ENCODE peak calls at places on chromosomes 16 and 17, in six cellular contexts. N is cardiac muscle cell, S is MM.1S, X is breast epithelium, Z is fibroblast of lung, L is HepG2. U is an unnamed sample.

GRCh38 chr17:4980644-4981216 is 6.7 kb downstream of the CAMTA2 start:
- DNase-seq in X (no peak), Z (peak; percentile 62), L (peak; percentile 54), S (peak; percentile 58), N (peak; percentile 87), U (no peak)

GRCh38 chr17:21017256-21017655 is 25.6 kb downstream of the USP22 start:
- DNase-seq in L (no peak), Z (no peak), S (no peak), N (no peak), X (no peak), U (no peak)

GRCh38 chr17:61406543-61406845 is 6.9 kb downstream of the TBX2 start:
- DNase-seq in Z (no peak), X (no peak), N (no peak), L (no peak), S (no peak), U (no peak)

GRCh38 chr16:57235128-57236092 is 9.6 kb upstream of the ARL2BP start:
- DNase-seq in N (peak; percentile 11), Z (peak; percentile 44), S (no peak), X (no peak), L (peak; percentile 29), U (no peak)

GRCh38 chr17:17533901-17534441 is 37.8 kb upstream of the RASD1 start:
- DNase-seq in X (no peak), S (no peak), Z (no peak), N (no peak), L (peak; percentile 100), U (no peak)

GRCh38 chr17:17173921-17174320 is 32.2 kb downstream of the PLD6 start:
- DNase-seq in L (no peak), Z (no peak), X (no peak), N (no peak), S (no peak), U (no peak)

GRCh38 chr17:80018917-80019651 is 16.6 kb downstream of the TBC1D16 start:
- DNase-seq in N (no peak), Z (peak; percentile 39), X (no peak), L (peak; percentile 72), S (no peak), U (peak; percentile 60)

GRCh38 chr16:57446530-57447141 is 549 bp downstream of the CIAPIN1 start:
- DNase-seq in Z (peak; percentile 20), S (peak; percentile 28), X (no peak), N (no peak), L (no peak), U (peak; percentile 21)

GRCh38 chr17:62140836-62141235 is 75.8 kb upstream of the MED13 start:
- DNase-seq in S (no peak), L (no peak), X (no peak), Z (peak; percentile 53), N (no peak), U (peak; percentile 72)

GRCh38 chr16:820730-821129 is 20.2 kb upstream of the GNG13 start:
- DNase-seq in Z (no peak), N (no peak), S (no peak), X (no peak), L (no peak), U (no peak)

DNA sequence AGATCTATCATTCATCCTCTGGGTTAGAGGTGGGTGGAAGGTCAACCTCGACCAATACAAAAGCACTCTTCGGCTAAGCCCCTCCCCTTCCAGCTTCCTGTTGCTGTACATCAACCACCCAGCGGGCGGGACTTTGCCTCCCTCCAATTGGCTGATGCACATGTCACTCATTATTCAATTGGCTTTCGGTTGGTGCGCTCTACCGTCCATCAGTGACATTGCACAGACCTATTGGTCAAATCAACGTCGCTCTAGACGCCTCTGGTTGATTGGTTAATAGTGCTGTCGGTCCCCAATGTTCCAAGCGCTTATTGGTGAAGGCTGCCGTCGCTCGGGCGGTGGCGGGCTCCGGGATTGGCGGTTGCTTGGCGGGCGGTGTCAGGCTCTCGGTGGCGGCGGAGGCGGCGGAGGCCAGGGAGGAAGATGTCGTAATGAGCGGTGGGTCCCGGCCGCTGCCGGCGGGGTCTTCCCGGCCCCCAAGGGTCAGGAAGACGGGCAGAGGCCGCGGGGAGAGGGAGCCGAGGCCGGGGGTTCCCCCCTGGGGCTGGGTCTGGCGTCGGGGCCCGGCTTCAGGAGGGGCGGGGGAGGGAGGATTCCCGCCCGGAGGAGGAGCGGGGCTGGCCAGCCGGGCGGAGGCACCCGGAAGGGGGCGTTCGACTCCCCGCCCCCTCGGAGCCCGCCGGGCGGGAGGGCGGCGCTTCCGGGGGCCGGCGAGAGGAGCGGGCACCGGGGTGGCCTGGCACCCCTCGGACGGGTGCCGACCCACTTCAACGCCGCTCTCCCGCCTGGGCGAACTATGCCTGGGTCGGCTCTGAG is at the start of gene SP2:
- DNase-seq in Z (peak; percentile 100), L (peak; percentile 100), X (peak; percentile 99), S (peak; percentile 100), N (peak; percentile 99), U (peak; percentile 100)
- TF ChIP-seq CTCF in Z (no peak), L (peak; percentile 23), X (peak; percentile 19), S (no peak), N (no peak), U (no peak)

GRCh38 chr16:81527477-81528178 is 83.0 kb downstream of the CMIP start:
- DNase-seq in X (no peak), L (no peak), N (no peak), S (no peak), Z (no peak), U (no peak)

GRCh38 chr16:81526199-81526598 is 81.6 kb downstream of the CMIP start:
- DNase-seq in X (no peak), L (no peak), S (no peak), N (no peak), Z (no peak), U (no peak)

GRCh38 chr16:81528258-81528657 is 83.7 kb downstream of the CMIP start:
- DNase-seq in S (no peak), N (no peak), Z (no peak), X (no peak), L (no peak), U (no peak)

GRCh38 chr16:81524382-81524781 is 79.8 kb downstream of the CMIP start:
- DNase-seq in X (peak; percentile 22), L (no peak), S (no peak), Z (no peak), N (no peak), U (no peak)

GRCh38 chr16:81526935-81527334 is 82.3 kb downstream of the CMIP start:
- DNase-seq in S (no peak), Z (peak; percentile 76), L (no peak), X (no peak), N (no peak), U (no peak)
- H3K4me1 ChIP-seq in S (no peaks in the 10 kb centered on the region), Z (peaks cover 3% of the 10 kb centered on the region), L (peaks cover 77% of the 10 kb centered on the region), X (no peaks in the 10 kb centered on the region), N (peaks cover 3% of the 10 kb centered on the region), U (peaks cover 17% of the 10 kb centered on the region)

GRCh38 chr17:7652659-7653343 is 2.1 kb downstream of the ATP1B2 start:
- DNase-seq in X (no peak), N (no peak), Z (no peak), L (no peak), S (no peak), U (peak; percentile 24)

GRCh38 chr17:7651097-7651958 is 602 bp downstream of the ATP1B2 start:
- DNase-seq in L (no peak), Z (no peak), N (peak; percentile 88), X (no peak), S (no peak), U (peak; percentile 11)

GRCh38 chr17:7650509-7651096 is at the start of gene ATP1B2:
- DNase-seq in X (peak; percentile 63), L (peak; percentile 67), N (peak; percentile 97), S (peak; percentile 54), Z (peak; percentile 14), U (peak; percentile 75)

GRCh38 chr17:7654832-7655540 is 4.3 kb downstream of the ATP1B2 start:
- DNase-seq in S (no peak), N (no peak), Z (no peak), X (no peak), L (no peak), U (no peak)

DNA sequence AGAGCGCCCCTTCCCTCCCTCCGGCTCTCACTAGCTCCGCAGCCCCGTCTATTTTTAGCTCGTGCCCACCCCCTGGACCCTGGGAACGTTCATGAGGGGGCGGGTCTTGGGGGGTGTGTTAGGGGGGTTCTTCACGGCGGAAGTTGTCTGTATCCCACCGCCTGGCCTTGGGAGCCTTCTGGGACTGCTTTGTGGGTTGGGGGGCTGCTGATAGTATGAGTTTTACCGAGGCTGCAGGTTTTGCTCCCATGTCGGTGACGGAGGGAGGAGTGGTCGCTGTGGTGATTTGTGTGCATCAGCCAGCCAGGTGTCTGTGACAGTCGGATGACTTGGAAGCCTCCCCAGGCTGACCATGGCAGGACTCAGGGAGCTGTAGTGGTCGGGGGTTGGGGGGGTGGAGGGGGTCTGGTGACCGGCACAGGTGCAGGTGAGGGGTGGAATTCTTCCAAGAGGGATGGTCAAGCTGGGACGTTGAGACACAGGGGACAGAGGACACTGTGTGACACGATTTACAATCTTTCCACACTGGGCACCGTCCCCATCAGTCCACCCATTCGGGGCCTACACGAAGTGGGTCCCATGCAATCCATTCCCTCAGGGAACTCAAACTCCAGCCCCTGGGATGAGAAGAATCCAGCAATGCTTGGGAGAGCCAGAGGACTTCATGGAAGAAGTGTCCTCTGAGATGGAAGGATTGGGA is 1.4 kb downstream of the ATP1B2 start:
- DNase-seq in N (no peak), S (no peak), L (no peak), X (no peak), Z (no peak), U (no peak)
- H3K4me3 ChIP-seq in N (peak overlapping the region; percentile 83), S (no peak overlapping the region), L (peak overlapping the region; percentile 43), X (peak overlapping the region; percentile 75), Z (no peak overlapping the region), U (peak overlapping the region; percentile 11)

GRCh38 chr16:64468515-64469090 is 653.3 kb downstream of the CDH11 start:
- DNase-seq in N (peak; percentile 73), S (no peak), Z (no peak), X (no peak), L (no peak), U (no peak)

GRCh38 chr16:64469351-64469750 is 652.5 kb downstream of the CDH11 start:
- DNase-seq in X (no peak), Z (no peak), N (no peak), S (no peak), L (no peak), U (no peak)

GRCh38 chr16:64475627-64476351 is 646.1 kb downstream of the CDH11 start:
- DNase-seq in Z (no peak), L (no peak), N (peak; percentile 30), X (no peak), S (no peak), U (no peak)

GRCh38 chr16:64470916-64471315 is 650.9 kb downstream of the CDH11 start:
- DNase-seq in N (no peak), S (no peak), Z (no peak), L (no peak), X (no peak), U (no peak)

GRCh38 chr16:64469906-64470702 is 651.8 kb downstream of the CDH11 start:
- DNase-seq in X (no peak), N (peak; percentile 32), S (no peak), Z (no peak), L (no peak), U (peak; percentile 3)
- TF ChIP-seq CTCF in X (no peak), N (peak; percentile 27), S (no peak), Z (peak; percentile 8), L (no peak), U (no peak)

U was measured in thyroid gland.